ENCODE peak calls at places on chromosomes 1 and 21, in six cellular contexts. N, H, O, Z, B and J are unnamed samples.

GRCh38 chr1:5907966-5908365 is 84.3 kb downstream of the NPHP4 start:
- DNase-seq in N (no peak), H (no peak), O (no peak), Z (no peak), B (no peak), J (no peak)

GRCh38 chr21:41342035-41342434 is 19.8 kb upstream of the MX2 start:
- DNase-seq in N (no peak), H (no peak), O (no peak), Z (no peak), B (no peak), J (no peak)

GRCh38 chr1:98919652-98920051 is 85.0 kb downstream of the PLPPR5 start:
- DNase-seq in N (no peak), H (no peak), O (no peak), Z (no peak), B (no peak), J (no peak)

GRCh38 chr21:43693981-43694380 is 24.9 kb upstream of the PDXK start:
- DNase-seq in N (no peak), H (no peak), O (no peak), Z (no peak), B (no peak), J (no peak)

GRCh38 chr1:62247391-62248168 is 52.9 kb downstream of the L1TD1 start:
- DNase-seq in N (no peak), H (no peak), O (no peak), Z (no peak), B (peak; percentile 17), J (no peak)

GRCh38 chr21:34959607-34960006 is 89.5 kb downstream of the RUNX1 start:
- DNase-seq in N (no peak), H (no peak), O (no peak), Z (no peak), B (no peak), J (no peak)

GRCh38 chr1:236416165-236416564 is 22.1 kb downstream of the EDARADD start:
- DNase-seq in N (no peak), H (no peak), O (peak; percentile 17), Z (no peak), B (no peak), J (no peak)

GRCh38 chr21:45386728-45387371 is 18.1 kb upstream of the COL18A1 start:
- DNase-seq in N (peak; percentile 94), H (no peak), O (no peak), Z (peak; percentile 82), B (no peak), J (peak; percentile 93)

GRCh38 chr1:115314765-115315164 is 23.3 kb downstream of the NGF start:
- DNase-seq in N (peak; percentile 71), H (no peak), O (no peak), Z (no peak), B (no peak), J (peak; percentile 84)

GRCh38 chr1:91018006-91018405 is 3.8 kb downstream of the ZNF644 start:
- DNase-seq in N (peak; percentile 58), H (no peak), O (no peak), Z (no peak), B (peak; percentile 19), J (peak; percentile 51)

GRCh38 chr21:26966978-26967913 is at the start of gene ADAMTS5:
- DNase-seq in N (peak; percentile 63), H (no peak), O (no peak), Z (peak; percentile 72), B (peak; percentile 47), J (peak; percentile 92)

GRCh38 chr1:27536767-27537166 is 46.8 kb upstream of the WASF2 start:
- DNase-seq in N (peak; percentile 88), H (no peak), O (no peak), Z (peak; percentile 90), B (peak; percentile 86), J (peak; percentile 93)